ENCODE peak calls at places on chromosomes 16 and 17, in five cellular contexts. N, R, O, B and V are unnamed samples.

GRCh38 chr17:66275651-66276050 is 26.8 kb upstream of the PRKCA start:
- DNase-seq in N (peak; percentile 81), R (peak; percentile 56), O (peak; percentile 90), B (no peak), V (no peak)

GRCh38 chr17:55852734-55853133 is 101.9 kb downstream of the PCTP start:
- DNase-seq in N (peak; percentile 45), R (no peak), O (no peak), B (no peak), V (no peak)

GRCh38 chr16:66300037-66300436 is 66.5 kb upstream of the CDH5 start:
- DNase-seq in N (no peak), R (no peak), O (no peak), B (no peak), V (no peak)

GRCh38 chr16:50463581-50464324 is 84.4 kb upstream of the NKD1 start:
- DNase-seq in N (no peak), R (no peak), O (no peak), B (no peak), V (no peak)

GRCh38 chr17:14061666-14062560 is 7.4 kb upstream of the COX10 start:
- DNase-seq in N (no peak), R (peak; percentile 63), O (peak; percentile 67), B (no peak), V (no peak)

GRCh38 chr17:71398706-71399620 is 721.9 kb upstream of the SOX9 start:
- DNase-seq in N (no peak), R (no peak), O (no peak), B (no peak), V (no peak)

GRCh38 chr16:27240948-27241531 is 27.5 kb downstream of the NSMCE1 start:
- DNase-seq in N (no peak), R (no peak), O (peak; percentile 36), B (no peak), V (no peak)

GRCh38 chr16:87065781-87066694 is 251.2 kb downstream of the C16orf95 start:
- DNase-seq in N (no peak), R (no peak), O (no peak), B (peak; percentile 11), V (no peak)

GRCh38 chr16:82384017-82384416 is 214.0 kb upstream of the MPHOSPH6 start:
- DNase-seq in N (no peak), R (no peak), O (no peak), B (peak; percentile 7), V (no peak)

GRCh38 chr17:64083093-64083492 is 46.9 kb downstream of the ERN1 start:
- DNase-seq in N (no peak), R (no peak), O (no peak), B (no peak), V (no peak)
- TF ChIP-seq CTCF in N (no peak), R (no peak), O (no peak), B (no peak), V (no peak)

GRCh38 chr16:85327731-85328664 is 215.7 kb upstream of the CIBAR2 start:
- DNase-seq in N (peak; percentile 99), R (no peak), O (no peak), B (no peak), V (no peak)

GRCh38 chr16:85328665-85329058 is 216.4 kb upstream of the CIBAR2 start:
- DNase-seq in N (no peak), R (no peak), O (no peak), B (no peak), V (no peak)

GRCh38 chr16:85329999-85330693 is 217.9 kb upstream of the CIBAR2 start:
- DNase-seq in N (no peak), R (no peak), O (no peak), B (no peak), V (no peak)

GRCh38 chr16:85330694-85331188 is 218.5 kb upstream of the CIBAR2 start:
- DNase-seq in N (peak; percentile 90), R (peak; percentile 62), O (peak; percentile 52), B (peak; percentile 70), V (no peak)

DNA sequence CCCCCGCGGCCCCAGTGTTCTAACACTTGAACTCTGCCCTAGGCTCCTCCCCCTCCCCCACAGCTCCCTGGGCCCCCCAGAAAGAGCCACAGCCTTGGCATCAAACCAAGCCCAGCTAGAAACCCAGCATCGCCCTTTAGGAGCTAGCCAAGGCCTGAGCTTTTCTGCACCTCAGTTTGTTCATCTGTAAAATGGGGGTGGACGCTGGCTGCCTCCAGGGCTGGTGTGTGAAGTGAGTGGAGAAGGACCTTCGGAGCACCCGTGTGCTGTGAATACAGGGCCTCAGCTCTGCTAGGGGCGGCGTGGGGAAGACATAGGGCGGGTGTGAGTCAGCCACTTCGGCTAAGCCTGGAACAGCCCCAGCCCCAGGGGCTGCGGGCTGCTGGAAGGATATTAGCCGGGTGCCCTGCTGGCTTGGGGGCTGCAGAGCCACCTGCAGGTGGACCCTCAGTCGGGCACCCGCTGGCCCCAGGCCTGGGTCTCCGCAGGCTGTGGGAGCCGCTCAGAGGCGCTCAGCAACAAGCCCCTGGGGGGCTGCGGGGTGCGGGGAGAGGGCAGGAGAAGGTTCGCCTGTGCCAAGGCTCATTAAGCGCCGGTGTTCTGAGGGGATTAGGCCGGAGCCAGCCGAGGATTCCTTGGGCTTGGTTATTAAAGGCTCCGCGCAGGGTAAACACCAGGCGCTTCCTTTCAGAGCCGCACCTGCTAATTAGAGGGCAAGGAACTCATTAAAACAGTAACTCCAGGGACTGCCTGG is 217.0 kb upstream of the CIBAR2 start:
- DNase-seq in N (peak; percentile 73), R (no peak), O (no peak), B (no peak), V (no peak)
- TF ChIP-seq CTCF in N (peak; percentile 21), R (no peak), O (no peak), B (no peak), V (no peak)

GRCh38 chr16:4802659-4803287 is 340 bp upstream of the ROGDI start:
- DNase-seq in N (peak; percentile 92), R (peak; percentile 79), O (peak; percentile 37), B (peak; percentile 97), V (peak; percentile 89)
- TF ChIP-seq CTCF in N (no peak), R (no peak), O (no peak), B (no peak), V (no peak)

GRCh38 chr16:46911038-46911437 is 26.9 kb downstream of the GPT2 start:
- DNase-seq in N (no peak), R (no peak), O (no peak), B (peak; percentile 71), V (no peak)

GRCh38 chr16:46907061-46907774 is 23.1 kb downstream of the GPT2 start:
- DNase-seq in N (no peak), R (no peak), O (no peak), B (no peak), V (no peak)

GRCh38 chr16:46906360-46907060 is 22.3 kb downstream of the GPT2 start:
- DNase-seq in N (no peak), R (no peak), O (no peak), B (no peak), V (no peak)

GRCh38 chr16:46911650-46912049 is 27.5 kb downstream of the GPT2 start:
- DNase-seq in N (no peak), R (no peak), O (no peak), B (no peak), V (no peak)

DNA sequence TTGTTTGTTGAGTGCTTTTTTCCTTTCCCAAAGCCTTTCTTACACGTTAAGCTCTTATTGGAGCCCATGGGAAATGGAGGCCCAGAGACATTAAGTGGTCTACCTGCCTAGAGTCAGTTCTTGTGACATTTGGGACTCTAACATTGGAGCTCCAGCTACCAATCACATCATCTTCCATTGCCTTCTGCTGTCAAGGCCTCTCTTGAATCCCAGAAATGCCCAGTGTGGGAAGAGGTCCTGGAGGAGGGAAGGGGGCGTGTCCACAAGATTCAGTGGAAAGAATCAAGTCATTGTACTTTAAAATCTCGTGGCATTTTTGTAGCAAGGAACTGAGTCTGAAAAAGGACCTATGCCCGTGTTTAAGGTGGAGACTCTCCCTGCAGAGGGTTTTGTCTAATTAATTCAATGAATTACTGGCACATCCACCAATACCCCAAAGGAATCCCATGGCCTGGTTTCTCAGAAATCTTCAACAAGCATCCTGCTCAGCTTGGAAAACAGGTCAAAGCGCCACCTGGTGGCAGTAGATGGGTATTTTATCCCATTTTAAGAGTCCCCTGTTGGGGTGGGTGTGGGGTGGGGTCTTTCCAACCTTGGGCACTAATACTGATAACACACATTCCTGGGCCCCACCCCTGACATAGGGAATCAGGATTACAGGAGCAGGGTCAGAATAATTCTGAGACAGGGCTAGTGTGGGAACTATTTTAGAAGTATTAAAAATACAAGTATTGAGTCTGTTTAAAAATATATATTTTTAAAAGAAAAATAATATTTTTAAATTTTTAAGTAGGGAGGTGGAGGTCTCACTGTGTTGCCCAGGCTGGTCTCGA is 24.6 kb downstream of the GPT2 start:
- DNase-seq in N (peak; percentile 80), R (peak; percentile 30), O (peak; percentile 5), B (peak; percentile 61), V (no peak)
- TF ChIP-seq CTCF in N (peak; percentile 69), R (peak; percentile 67), O (peak; percentile 58), B (peak; percentile 33), V (peak; percentile 91)

GRCh38 chr16:8694795-8695194 is 20.4 kb downstream of the ABAT start:
- DNase-seq in N (no peak), R (no peak), O (no peak), B (no peak), V (no peak)
- TF ChIP-seq CTCF in N (no peak), R (no peak), O (no peak), B (no peak), V (no peak)

GRCh38 chr17:4897198-4897657 is 2.1 kb upstream of the C17orf107 start:
- DNase-seq in N (no peak), R (no peak), O (no peak), B (no peak), V (no peak)

GRCh38 chr17:4898351-4898750 is 985 bp upstream of the C17orf107 start:
- DNase-seq in N (no peak), R (no peak), O (no peak), B (peak; percentile 9), V (no peak)

GRCh38 chr17:4898927-4899326 is 409 bp upstream of the C17orf107 start:
- DNase-seq in N (no peak), R (no peak), O (no peak), B (no peak), V (no peak)

GRCh38 chr17:4896332-4897197 is 2.8 kb upstream of the C17orf107 start:
- DNase-seq in N (no peak), R (no peak), O (no peak), B (no peak), V (no peak)

GRCh38 chr17:4897785-4898184 is 1.6 kb upstream of the C17orf107 start:
- DNase-seq in N (no peak), R (no peak), O (no peak), B (no peak), V (no peak)
- TF ChIP-seq CTCF in N (no peak), R (no peak), O (no peak), B (no peak), V (no peak)